ENCODE peak calls at places on chromosomes 5 and 9, in five cellular contexts. V, Y, L, W and I are unnamed samples.

GRCh38 chr9:127223266-127223665 is 41.3 kb upstream of the GARNL3 start:
- DNase-seq in V (no peak), Y (no peak), L (no peak), W (no peak), I (no peak)

GRCh38 chr9:35258665-35259474 is 97.1 kb downstream of the UNC13B start:
- DNase-seq in V (peak; percentile 61), Y (peak; percentile 44), L (peak; percentile 75), W (peak; percentile 87), I (no peak)

GRCh38 chr5:127097288-127097687 is 24.0 kb upstream of the C5orf63 start:
- DNase-seq in V (no peak), Y (no peak), L (no peak), W (no peak), I (no peak)

GRCh38 chr5:96584712-96585111 is 77.5 kb upstream of the CAST start:
- DNase-seq in V (no peak), Y (no peak), L (no peak), W (no peak), I (no peak)

GRCh38 chr5:141597394-141597793 is 21.4 kb downstream of the DIAPH1 start:
- DNase-seq in V (no peak), Y (no peak), L (no peak), W (no peak), I (no peak)

GRCh38 chr9:19513671-19514275 is 105.0 kb downstream of the ACER2 start:
- DNase-seq in V (no peak), Y (no peak), L (no peak), W (peak; percentile 18), I (no peak)

GRCh38 chr5:1030801-1031271 is 22.2 kb downstream of the NKD2 start:
- DNase-seq in V (no peak), Y (no peak), L (no peak), W (no peak), I (no peak)

GRCh38 chr5:154485850-154486426 is 7.9 kb upstream of the HAND1 start:
- DNase-seq in V (peak; percentile 53), Y (no peak), L (no peak), W (no peak), I (no peak)